ENCODE peak calls at places on chromosomes 16 and 17, in nine cellular contexts. One of them, this sample, is unnamed.

GRCh38 chr17:80663783-80664206 is 119.2 kb downstream of the RPTOR start:
- DNase-seq in tibial nerve: no peak
- DNase-seq in thyroid gland: peak; percentile 21
- DNase-seq in transverse colon: peak; percentile 20
- DNase-seq in ovary: peak; percentile 35
- DNase-seq in IMR-90: peak; percentile 84
- DNase-seq in sigmoid colon: peak; percentile 88
- DNase-seq in stomach: no peak
- DNase-seq in suprapubic skin: no peak
- DNase-seq in this sample: no peak

GRCh38 chr17:49762148-49762941 is 1.6 kb downstream of the FAM117A start:
- DNase-seq in tibial nerve: no peak
- DNase-seq in thyroid gland: no peak
- DNase-seq in transverse colon: no peak
- DNase-seq in ovary: no peak
- DNase-seq in IMR-90: peak; percentile 12
- DNase-seq in sigmoid colon: no peak
- DNase-seq in stomach: no peak
- DNase-seq in suprapubic skin: no peak
- DNase-seq in this sample: no peak

GRCh38 chr16:4465977-4466779 is 8.2 kb downstream of the NMRAL1 start:
- DNase-seq in tibial nerve: no peak
- DNase-seq in thyroid gland: no peak
- DNase-seq in transverse colon: peak; percentile 25
- DNase-seq in ovary: no peak
- DNase-seq in IMR-90: no peak
- DNase-seq in sigmoid colon: no peak
- DNase-seq in stomach: peak; percentile 41
- DNase-seq in suprapubic skin: no peak
- DNase-seq in this sample: no peak

GRCh38 chr17:27550974-27551505 is 79.9 kb upstream of the LGALS9 start:
- DNase-seq in tibial nerve: no peak
- DNase-seq in thyroid gland: no peak
- DNase-seq in transverse colon: no peak
- DNase-seq in ovary: no peak
- DNase-seq in IMR-90: no peak
- DNase-seq in sigmoid colon: no peak
- DNase-seq in stomach: no peak
- DNase-seq in suprapubic skin: no peak
- DNase-seq in this sample: no peak

GRCh38 chr17:10879110-10879509 is 41.2 kb upstream of the PIRT start:
- DNase-seq in tibial nerve: no peak
- DNase-seq in thyroid gland: peak; percentile 28
- DNase-seq in transverse colon: peak; percentile 59
- DNase-seq in ovary: no peak
- DNase-seq in IMR-90: no peak
- DNase-seq in sigmoid colon: no peak
- DNase-seq in stomach: peak; percentile 50
- DNase-seq in suprapubic skin: no peak
- DNase-seq in this sample: no peak

GRCh38 chr17:54919456-54919855 is 18.8 kb downstream of the TOM1L1 start:
- DNase-seq in tibial nerve: no peak
- DNase-seq in thyroid gland: no peak
- DNase-seq in transverse colon: no peak
- DNase-seq in ovary: no peak
- DNase-seq in IMR-90: no peak
- DNase-seq in sigmoid colon: no peak
- DNase-seq in stomach: no peak
- DNase-seq in suprapubic skin: no peak
- DNase-seq in this sample: no peak

GRCh38 chr16:84284168-84284722 is 10.4 kb upstream of the WFDC1 start:
- DNase-seq in tibial nerve: peak; percentile 77
- DNase-seq in thyroid gland: peak; percentile 17
- DNase-seq in transverse colon: peak; percentile 61
- DNase-seq in ovary: peak; percentile 88
- DNase-seq in IMR-90: no peak
- DNase-seq in sigmoid colon: peak; percentile 85
- DNase-seq in stomach: peak; percentile 46
- DNase-seq in suprapubic skin: no peak
- DNase-seq in this sample: peak; percentile 89

GRCh38 chr16:82070656-82071369 is 35.8 kb downstream of the HSD17B2 start:
- DNase-seq in tibial nerve: no peak
- DNase-seq in thyroid gland: no peak
- DNase-seq in transverse colon: no peak
- DNase-seq in ovary: no peak
- DNase-seq in IMR-90: peak; percentile 56
- DNase-seq in sigmoid colon: no peak
- DNase-seq in stomach: no peak
- DNase-seq in suprapubic skin: no peak
- DNase-seq in this sample: no peak

GRCh38 chr17:37388266-37388665 is 12.5 kb downstream of the C17orf78 start:
- DNase-seq in tibial nerve: no peak
- DNase-seq in thyroid gland: no peak
- DNase-seq in transverse colon: no peak
- DNase-seq in ovary: no peak
- DNase-seq in IMR-90: peak; percentile 88
- DNase-seq in sigmoid colon: no peak
- DNase-seq in stomach: no peak
- DNase-seq in suprapubic skin: no peak
- DNase-seq in this sample: no peak

GRCh38 chr16:85222151-85222863 is 110.0 kb upstream of the CIBAR2 start:
- DNase-seq in tibial nerve: no peak
- DNase-seq in thyroid gland: no peak
- DNase-seq in transverse colon: no peak
- DNase-seq in ovary: peak; percentile 11
- DNase-seq in IMR-90: no peak
- DNase-seq in sigmoid colon: no peak
- DNase-seq in stomach: no peak
- DNase-seq in suprapubic skin: no peak
- DNase-seq in this sample: no peak

GRCh38 chr16:83393196-83393981 is 414.4 kb upstream of the HSBP1 start:
- DNase-seq in tibial nerve: no peak
- DNase-seq in thyroid gland: no peak
- DNase-seq in transverse colon: no peak
- DNase-seq in ovary: no peak
- DNase-seq in IMR-90: peak; percentile 33
- DNase-seq in sigmoid colon: no peak
- DNase-seq in stomach: no peak
- DNase-seq in suprapubic skin: no peak
- DNase-seq in this sample: no peak

GRCh38 chr17:65228734-65229390 is 91.7 kb downstream of the RGS9 start:
- DNase-seq in tibial nerve: no peak
- DNase-seq in thyroid gland: peak; percentile 21
- DNase-seq in transverse colon: no peak
- DNase-seq in ovary: no peak
- DNase-seq in IMR-90: peak; percentile 22
- DNase-seq in sigmoid colon: no peak
- DNase-seq in stomach: no peak
- DNase-seq in suprapubic skin: no peak
- DNase-seq in this sample: no peak

GRCh38 chr17:11618861-11619566 is 20.7 kb downstream of the DNAH9 start:
- DNase-seq in tibial nerve: peak; percentile 70
- DNase-seq in thyroid gland: peak; percentile 32
- DNase-seq in transverse colon: peak; percentile 86
- DNase-seq in ovary: no peak
- DNase-seq in IMR-90: no peak
- DNase-seq in sigmoid colon: no peak
- DNase-seq in stomach: peak; percentile 87
- DNase-seq in suprapubic skin: no peak
- DNase-seq in this sample: peak; percentile 55

GRCh38 chr16:86343733-86344585 is 166.4 kb upstream of the FOXF1 start:
- DNase-seq in tibial nerve: no peak
- DNase-seq in thyroid gland: no peak
- DNase-seq in transverse colon: no peak
- DNase-seq in ovary: no peak
- DNase-seq in IMR-90: peak; percentile 54
- DNase-seq in sigmoid colon: peak; percentile 86
- DNase-seq in stomach: no peak
- DNase-seq in suprapubic skin: no peak
- DNase-seq in this sample: no peak

GRCh38 chr17:66570353-66571195 is 264.3 kb upstream of the CACNG5 start:
- DNase-seq in tibial nerve: no peak
- DNase-seq in thyroid gland: no peak
- DNase-seq in transverse colon: no peak
- DNase-seq in ovary: no peak
- DNase-seq in IMR-90: peak; percentile 66
- DNase-seq in sigmoid colon: no peak
- DNase-seq in stomach: no peak
- DNase-seq in suprapubic skin: no peak
- DNase-seq in this sample: no peak

GRCh38 chr17:27471321-27472269 is 15.3 kb downstream of the KSR1 start:
- DNase-seq in tibial nerve: no peak
- DNase-seq in thyroid gland: no peak
- DNase-seq in transverse colon: peak; percentile 30
- DNase-seq in ovary: no peak
- DNase-seq in IMR-90: peak; percentile 41
- DNase-seq in sigmoid colon: no peak
- DNase-seq in stomach: no peak
- DNase-seq in suprapubic skin: no peak
- DNase-seq in this sample: no peak

GRCh38 chr16:79811541-79811940 is 211.0 kb upstream of the MAF start:
- DNase-seq in tibial nerve: no peak
- DNase-seq in thyroid gland: no peak
- DNase-seq in transverse colon: no peak
- DNase-seq in ovary: no peak
- DNase-seq in IMR-90: no peak
- DNase-seq in sigmoid colon: no peak
- DNase-seq in stomach: no peak
- DNase-seq in suprapubic skin: no peak
- DNase-seq in this sample: no peak

GRCh38 chr16:4388275-4389021 is 16.8 kb downstream of the VASN start:
- DNase-seq in tibial nerve: no peak
- DNase-seq in thyroid gland: no peak
- DNase-seq in transverse colon: no peak
- DNase-seq in ovary: no peak
- DNase-seq in IMR-90: no peak
- DNase-seq in sigmoid colon: no peak
- DNase-seq in stomach: no peak
- DNase-seq in suprapubic skin: peak; percentile 68
- DNase-seq in this sample: no peak

GRCh38 chr16:8661703-8662102 is 12.7 kb upstream of the ABAT start:
- DNase-seq in tibial nerve: no peak
- DNase-seq in thyroid gland: no peak
- DNase-seq in transverse colon: no peak
- DNase-seq in ovary: no peak
- DNase-seq in IMR-90: no peak
- DNase-seq in sigmoid colon: no peak
- DNase-seq in stomach: no peak
- DNase-seq in suprapubic skin: no peak
- DNase-seq in this sample: no peak

GRCh38 chr17:78653382-78653781 is 76.2 kb upstream of the DNAH17 start:
- DNase-seq in tibial nerve: no peak
- DNase-seq in thyroid gland: peak; percentile 17
- DNase-seq in transverse colon: no peak
- DNase-seq in ovary: no peak
- DNase-seq in IMR-90: peak; percentile 47
- DNase-seq in sigmoid colon: peak; percentile 17
- DNase-seq in stomach: no peak
- DNase-seq in suprapubic skin: no peak
- DNase-seq in this sample: no peak
- TF ChIP-seq POLR2A in tibial nerve: no peak
- TF ChIP-seq POLR2A in thyroid gland: no peak
- TF ChIP-seq POLR2A in transverse colon: no peak
- TF ChIP-seq POLR2A in ovary: no peak
- TF ChIP-seq POLR2A in IMR-90: no peak
- TF ChIP-seq POLR2A in sigmoid colon: no peak
- TF ChIP-seq POLR2A in stomach: no peak
- TF ChIP-seq POLR2A in suprapubic skin: no peak
- TF ChIP-seq POLR2A in this sample: no peak

GRCh38 chr16:11323551-11324336 is 21.5 kb upstream of the RMI2 start:
- DNase-seq in tibial nerve: no peak
- DNase-seq in thyroid gland: no peak
- DNase-seq in transverse colon: no peak
- DNase-seq in ovary: no peak
- DNase-seq in IMR-90: no peak
- DNase-seq in sigmoid colon: no peak
- DNase-seq in stomach: no peak
- DNase-seq in suprapubic skin: no peak
- DNase-seq in this sample: no peak
- H3K4me3 ChIP-seq in tibial nerve: no peak overlapping the region
- H3K4me3 ChIP-seq in thyroid gland: no peak overlapping the region
- H3K4me3 ChIP-seq in transverse colon: no peak overlapping the region
- H3K4me3 ChIP-seq in ovary: no peak overlapping the region
- H3K4me3 ChIP-seq in IMR-90: no peak overlapping the region
- H3K4me3 ChIP-seq in sigmoid colon: no peak overlapping the region
- H3K4me3 ChIP-seq in stomach: no peak overlapping the region
- H3K4me3 ChIP-seq in suprapubic skin: no peak overlapping the region
- H3K4me3 ChIP-seq in this sample: no peak overlapping the region

GRCh38 chr16:30445408-30446202 is at the start of gene SEPHS2:
- DNase-seq in tibial nerve: peak; percentile 100
- DNase-seq in thyroid gland: peak; percentile 97
- DNase-seq in transverse colon: peak; percentile 99
- DNase-seq in ovary: peak; percentile 94
- DNase-seq in IMR-90: peak; percentile 97
- DNase-seq in sigmoid colon: peak; percentile 99
- DNase-seq in stomach: peak; percentile 99
- DNase-seq in suprapubic skin: peak; percentile 99
- DNase-seq in this sample: peak; percentile 100
- TF ChIP-seq POLR2A in tibial nerve: peak; percentile 32
- TF ChIP-seq POLR2A in thyroid gland: peak; percentile 98
- TF ChIP-seq POLR2A in transverse colon: peak; percentile 94
- TF ChIP-seq POLR2A in ovary: peak; percentile 38
- TF ChIP-seq POLR2A in IMR-90: peak; percentile 95
- TF ChIP-seq POLR2A in sigmoid colon: peak; percentile 84
- TF ChIP-seq POLR2A in stomach: no peak
- TF ChIP-seq POLR2A in suprapubic skin: peak; percentile 81
- TF ChIP-seq POLR2A in this sample: no peak

DNA sequence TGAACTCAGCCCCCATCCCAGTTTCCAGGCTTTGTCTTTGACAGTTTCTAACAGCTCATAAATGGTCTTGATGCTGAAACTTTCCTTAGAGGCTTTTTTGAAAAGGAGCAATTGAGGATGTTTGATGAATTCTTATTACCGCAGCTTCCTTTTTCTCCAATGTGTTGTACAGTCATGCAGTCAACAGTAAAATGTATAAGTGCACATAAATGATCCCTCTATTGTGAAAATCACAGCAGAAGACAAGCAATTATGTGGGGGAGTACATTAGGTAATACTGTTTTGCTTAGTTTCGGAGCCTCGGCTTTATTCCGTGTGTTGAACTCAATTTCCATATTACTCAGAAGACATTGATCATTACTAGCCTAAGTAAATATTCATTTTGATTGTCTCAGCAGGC is 673.7 kb downstream of the CDH8 start:
- DNase-seq in tibial nerve: no peak
- DNase-seq in thyroid gland: no peak
- DNase-seq in transverse colon: no peak
- DNase-seq in ovary: no peak
- DNase-seq in IMR-90: no peak
- DNase-seq in sigmoid colon: no peak
- DNase-seq in stomach: no peak
- DNase-seq in suprapubic skin: no peak
- DNase-seq in this sample: no peak
- H3K4me3 ChIP-seq in tibial nerve: no peak overlapping the region
- H3K4me3 ChIP-seq in thyroid gland: no peak overlapping the region
- H3K4me3 ChIP-seq in transverse colon: no peak overlapping the region
- H3K4me3 ChIP-seq in ovary: no peak overlapping the region
- H3K4me3 ChIP-seq in IMR-90: no peak overlapping the region
- H3K4me3 ChIP-seq in sigmoid colon: no peak overlapping the region
- H3K4me3 ChIP-seq in stomach: no peak overlapping the region
- H3K4me3 ChIP-seq in suprapubic skin: no peak overlapping the region
- H3K4me3 ChIP-seq in this sample: no peak overlapping the region

GRCh38 chr16:18804540-18804939 is 3.2 kb upstream of the ARL6IP1 start:
- DNase-seq in tibial nerve: no peak
- DNase-seq in thyroid gland: no peak
- DNase-seq in transverse colon: no peak
- DNase-seq in ovary: no peak
- DNase-seq in IMR-90: no peak
- DNase-seq in sigmoid colon: no peak
- DNase-seq in stomach: no peak
- DNase-seq in suprapubic skin: no peak
- DNase-seq in this sample: no peak
- TF ChIP-seq POLR2A in tibial nerve: no peak
- TF ChIP-seq POLR2A in thyroid gland: no peak
- TF ChIP-seq POLR2A in transverse colon: no peak
- TF ChIP-seq POLR2A in ovary: no peak
- TF ChIP-seq POLR2A in IMR-90: no peak
- TF ChIP-seq POLR2A in sigmoid colon: no peak
- TF ChIP-seq POLR2A in stomach: no peak
- TF ChIP-seq POLR2A in suprapubic skin: no peak
- TF ChIP-seq POLR2A in this sample: no peak

This sample was measured in lower leg skin.